ENCODE peak calls at places on chromosomes 12 and 14, in nine cellular contexts. J, H, Y, K, O, F, W, B and T are unnamed samples.

GRCh38 chr12:54270345-54270744 is 9.6 kb downstream of the CBX5 start:
- DNase-seq in J (no peak), H (no peak), Y (no peak), K (no peak), O (no peak), F (no peak), W (no peak), B (no peak), T (no peak)

GRCh38 chr14:38124496-38124895 is 83.2 kb upstream of the SSTR1 start:
- DNase-seq in J (no peak), H (no peak), Y (no peak), K (no peak), O (no peak), F (no peak), W (no peak), B (no peak), T (no peak)

GRCh38 chr14:58824106-58824505 is 186.3 kb downstream of the DACT1 start:
- DNase-seq in J (no peak), H (no peak), Y (no peak), K (no peak), O (no peak), F (no peak), W (no peak), B (no peak), T (no peak)

GRCh38 chr14:28412076-28412475 is 354.5 kb upstream of the FOXG1 start:
- DNase-seq in J (no peak), H (no peak), Y (no peak), K (no peak), O (no peak), F (no peak), W (no peak), B (no peak), T (no peak)

GRCh38 chr14:23712287-23712686 is 76.1 kb downstream of the DHRS2 start:
- DNase-seq in J (no peak), H (no peak), Y (no peak), K (no peak), O (no peak), F (no peak), W (no peak), B (no peak), T (no peak)

GRCh38 chr14:88023658-88024187 is 18.8 kb downstream of the GPR65 start:
- DNase-seq in J (no peak), H (no peak), Y (no peak), K (no peak), O (no peak), F (no peak), W (no peak), B (no peak), T (no peak)

GRCh38 chr12:100154472-100155247 is 12.0 kb upstream of the BLTP3B start:
- DNase-seq in J (peak), H (peak), Y (peak), K (peak), O (peak), F (peak), W (peak), B (no peak), T (peak)

GRCh38 chr12:5716221-5716620 is 228.8 kb downstream of the ANO2 start:
- DNase-seq in J (no peak), H (no peak), Y (no peak), K (no peak), O (no peak), F (no peak), W (no peak), B (no peak), T (no peak)

GRCh38 chr12:1453801-1454200 is 140.6 kb downstream of the FBXL14 start:
- DNase-seq in J (no peak), H (no peak), Y (no peak), K (no peak), O (no peak), F (no peak), W (no peak), B (no peak), T (no peak)

GRCh38 chr14:37580146-37580545 is 14.9 kb downstream of the FOXA1 start:
- DNase-seq in J (no peak), H (no peak), Y (no peak), K (no peak), O (no peak), F (no peak), W (no peak), B (no peak), T (no peak)

GRCh38 chr12:115387392-115387791 is 703.4 kb upstream of the TBX3 start:
- DNase-seq in J (no peak), H (no peak), Y (no peak), K (no peak), O (no peak), F (no peak), W (no peak), B (no peak), T (no peak)

DNA sequence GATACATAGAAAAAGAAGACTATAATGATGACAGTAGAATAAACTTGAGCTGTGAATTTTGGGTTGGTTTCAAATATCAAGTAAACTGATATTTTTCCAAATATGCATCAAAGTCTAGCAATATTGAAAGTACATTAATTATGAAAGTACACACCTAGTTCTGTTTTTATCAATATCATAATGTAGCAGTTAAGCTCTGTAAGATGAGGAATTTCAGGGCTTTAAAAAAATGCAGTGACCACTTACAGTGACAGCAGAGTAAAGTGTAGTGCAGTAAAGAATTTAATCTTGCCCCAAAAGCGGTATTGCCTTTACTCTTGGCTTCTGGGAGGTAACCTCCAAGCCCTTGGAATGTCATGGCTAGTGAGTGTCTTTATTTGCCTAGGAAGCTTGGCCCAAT is 102.9 kb upstream of the ABCD2 start:
- DNase-seq in J (no peak), H (no peak), Y (no peak), K (no peak), O (no peak), F (no peak), W (no peak), B (no peak), T (no peak)
- TF ChIP-seq CTCF in J (no peak), H (no peak), Y (no peak), K (no peak), O (no peak), F (no peak), W (no peak), B (no peak), T (no peak)

GRCh38 chr12:58503731-58504520 is 416.4 kb downstream of the LRIG3 start:
- DNase-seq in J (no peak), H (no peak), Y (no peak), K (peak), O (no peak), F (no peak), W (no peak), B (no peak), T (no peak)
- H3K27ac ChIP-seq in J (no peak), H (no peak), Y (no peak), K (peak), O (no peak), F (no peak), W (no peak), B (no peak), T (no peak)

DNA sequence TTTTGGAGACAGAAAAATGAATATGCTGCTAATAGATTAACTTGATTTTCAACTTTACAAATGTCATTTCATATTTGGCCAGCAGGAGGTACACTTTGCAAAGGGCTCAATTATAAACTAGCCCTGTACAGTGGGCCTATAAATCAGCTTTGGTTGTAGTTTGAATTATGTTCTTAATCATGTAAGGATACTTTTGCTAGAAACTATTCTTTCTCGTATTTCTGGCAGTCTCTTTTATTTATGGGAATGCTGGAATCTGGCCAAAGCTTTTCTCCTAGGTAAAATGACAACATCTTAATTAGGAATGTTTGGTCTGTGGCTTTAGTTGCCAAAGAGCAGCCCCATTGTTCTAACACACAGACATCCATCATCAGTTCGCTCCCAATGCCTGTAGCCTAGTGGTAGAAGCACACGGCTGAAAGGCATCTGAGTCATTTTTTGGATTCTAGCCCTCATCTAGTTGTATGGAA is 1322.3 kb upstream of the SEL1L start:
- DNase-seq in J (no peak), H (no peak), Y (no peak), K (no peak), O (no peak), F (no peak), W (no peak), B (no peak), T (no peak)
- TF ChIP-seq CTCF in J (peak), H (no peak), Y (peak), K (no peak), O (peak), F (no peak), W (no peak), B (peak), T (peak)

GRCh38 chr12:121209629-121210572 is at the start of gene P2RX4:
- DNase-seq in J (peak), H (peak), Y (peak), K (peak), O (peak), F (peak), W (peak), B (no peak), T (peak)

GRCh38 chr12:121214171-121214777 is 4.3 kb downstream of the P2RX4 start:
- DNase-seq in J (no peak), H (no peak), Y (no peak), K (no peak), O (no peak), F (no peak), W (no peak), B (no peak), T (no peak)

GRCh38 chr12:121212875-121213274 is 2.9 kb downstream of the P2RX4 start:
- DNase-seq in J (no peak), H (no peak), Y (no peak), K (no peak), O (no peak), F (no peak), W (no peak), B (no peak), T (no peak)

GRCh38 chr12:121205491-121205890 is 4.4 kb upstream of the P2RX4 start:
- DNase-seq in J (no peak), H (no peak), Y (no peak), K (no peak), O (no peak), F (no peak), W (no peak), B (no peak), T (no peak)

GRCh38 chr12:121209221-121209620 is 708 bp upstream of the P2RX4 start:
- DNase-seq in J (no peak), H (peak), Y (peak), K (no peak), O (no peak), F (peak), W (no peak), B (no peak), T (peak)
- H3K27ac ChIP-seq in J (peak), H (peak), Y (no peak), K (peak), O (peak), F (no peak), W (peak), B (no peak), T (peak)

GRCh38 chr12:52185400-52185967 is 6.3 kb downstream of the KRT80 start:
- DNase-seq in J (no peak), H (no peak), Y (no peak), K (no peak), O (no peak), F (no peak), W (no peak), B (no peak), T (no peak)
- TF ChIP-seq CTCF in J (no peak), H (no peak), Y (no peak), K (no peak), O (no peak), F (no peak), W (no peak), B (no peak), T (no peak)

GRCh38 chr12:20142956-20143355 is 225.4 kb upstream of the PDE3A start:
- DNase-seq in J (no peak), H (no peak), Y (no peak), K (peak), O (no peak), F (no peak), W (no peak), B (no peak), T (no peak)
- H3K27ac ChIP-seq in J (no peak), H (no peak), Y (no peak), K (no peak), O (no peak), F (no peak), W (no peak), B (no peak), T (no peak)

GRCh38 chr14:106843376-106843775 is 1317.0 kb downstream of the TMEM121 start:
- DNase-seq in J (no peak), H (no peak), Y (no peak), K (no peak), O (no peak), F (no peak), W (no peak), B (no peak), T (no peak)

GRCh38 chr14:106841701-106842100 is 1315.3 kb downstream of the TMEM121 start:
- DNase-seq in J (no peak), H (no peak), Y (no peak), K (no peak), O (no peak), F (no peak), W (no peak), B (no peak), T (no peak)

GRCh38 chr14:106843951-106844483 is 1317.6 kb downstream of the TMEM121 start:
- DNase-seq in J (no peak), H (peak), Y (no peak), K (no peak), O (no peak), F (no peak), W (no peak), B (no peak), T (peak)

GRCh38 chr14:106844608-106845285 is 1318.4 kb downstream of the TMEM121 start:
- DNase-seq in J (peak), H (peak), Y (peak), K (peak), O (peak), F (peak), W (peak), B (no peak), T (peak)

DNA sequence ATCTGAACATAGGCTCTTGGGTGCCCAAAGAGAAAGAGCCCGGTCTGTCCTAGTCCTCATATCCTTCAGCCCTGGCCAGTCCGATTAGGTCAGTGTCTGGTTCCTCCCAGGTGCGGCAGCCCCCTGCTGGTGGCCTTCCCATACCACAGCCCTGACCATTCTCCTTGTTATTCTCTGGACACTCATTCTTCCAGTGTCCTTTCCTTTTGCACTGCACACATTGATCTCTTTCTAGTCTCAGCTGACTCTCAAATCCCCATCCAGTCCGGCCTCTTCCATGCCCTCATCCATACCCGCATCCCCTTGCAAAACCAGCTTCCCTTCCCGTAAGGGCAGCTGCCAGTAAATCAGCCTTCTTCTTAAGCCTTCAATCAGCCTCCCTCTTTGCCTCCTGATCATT is 1316.3 kb downstream of the TMEM121 start:
- DNase-seq in J (no peak), H (peak), Y (no peak), K (peak), O (no peak), F (no peak), W (no peak), B (no peak), T (peak)
- TF ChIP-seq CTCF in J (peak), H (no peak), Y (peak), K (peak), O (no peak), F (no peak), W (peak), B (no peak), T (peak)